ENCODE peak calls at places on chromosomes 1 and 21, in eight cellular contexts. One of them, this sample, is unnamed. For H3K4me1, the result is how much of the 10 kb centered on the place peaks cover.

GRCh38 chr1:88877382-88877825 is 14.0 kb downstream of the GTF2B start:
- DNase-seq in GM23338: peak
- DNase-seq in CD8-positive, alpha-beta memory T cell: no peak
- DNase-seq in pancreas: no peak
- DNase-seq in esophagus muscularis mucosa: no peak
- DNase-seq in aorta: no peak
- DNase-seq in tibial artery: no peak
- DNase-seq in stomach: no peak
- DNase-seq in this sample: no peak

GRCh38 chr1:27664291-27664690 is 7.7 kb downstream of the IFI6 start:
- DNase-seq in GM23338: peak
- DNase-seq in CD8-positive, alpha-beta memory T cell: no peak
- DNase-seq in pancreas: no peak
- DNase-seq in esophagus muscularis mucosa: no peak
- DNase-seq in aorta: no peak
- DNase-seq in tibial artery: no peak
- DNase-seq in stomach: no peak
- DNase-seq in this sample: no peak

GRCh38 chr1:81801032-81801833 is 499 bp downstream of the ADGRL2 start:
- DNase-seq in GM23338: peak
- DNase-seq in CD8-positive, alpha-beta memory T cell: no peak
- DNase-seq in pancreas: peak
- DNase-seq in esophagus muscularis mucosa: peak
- DNase-seq in aorta: peak
- DNase-seq in tibial artery: peak
- DNase-seq in stomach: peak
- DNase-seq in this sample: no peak

GRCh38 chr1:31064685-31065309 is 720 bp downstream of the PUM1 start:
- DNase-seq in GM23338: no peak
- DNase-seq in CD8-positive, alpha-beta memory T cell: peak
- DNase-seq in pancreas: no peak
- DNase-seq in esophagus muscularis mucosa: no peak
- DNase-seq in aorta: peak
- DNase-seq in tibial artery: peak
- DNase-seq in stomach: no peak
- DNase-seq in this sample: no peak

GRCh38 chr1:180643693-180644092 is 11.9 kb downstream of the XPR1 start:
- DNase-seq in GM23338: no peak
- DNase-seq in CD8-positive, alpha-beta memory T cell: no peak
- DNase-seq in pancreas: no peak
- DNase-seq in esophagus muscularis mucosa: no peak
- DNase-seq in aorta: no peak
- DNase-seq in tibial artery: no peak
- DNase-seq in stomach: no peak
- DNase-seq in this sample: no peak

GRCh38 chr1:9439074-9439761 is 100.0 kb upstream of the SLC25A33 start:
- DNase-seq in GM23338: no peak
- DNase-seq in CD8-positive, alpha-beta memory T cell: no peak
- DNase-seq in pancreas: no peak
- DNase-seq in esophagus muscularis mucosa: no peak
- DNase-seq in aorta: no peak
- DNase-seq in tibial artery: peak
- DNase-seq in stomach: peak
- DNase-seq in this sample: no peak

GRCh38 chr1:176638713-176639112 is 175.7 kb downstream of the PAPPA2 start:
- DNase-seq in GM23338: no peak
- DNase-seq in CD8-positive, alpha-beta memory T cell: no peak
- DNase-seq in pancreas: no peak
- DNase-seq in esophagus muscularis mucosa: no peak
- DNase-seq in aorta: no peak
- DNase-seq in tibial artery: no peak
- DNase-seq in stomach: no peak
- DNase-seq in this sample: no peak

GRCh38 chr1:247118946-247119446 is 14.8 kb upstream of the ZNF669 start:
- DNase-seq in GM23338: peak
- DNase-seq in CD8-positive, alpha-beta memory T cell: no peak
- DNase-seq in pancreas: no peak
- DNase-seq in esophagus muscularis mucosa: no peak
- DNase-seq in aorta: no peak
- DNase-seq in tibial artery: no peak
- DNase-seq in stomach: no peak
- DNase-seq in this sample: no peak

GRCh38 chr1:214332950-214333798 is 52.2 kb downstream of the SMYD2 start:
- DNase-seq in GM23338: peak
- DNase-seq in CD8-positive, alpha-beta memory T cell: no peak
- DNase-seq in pancreas: peak
- DNase-seq in esophagus muscularis mucosa: no peak
- DNase-seq in aorta: no peak
- DNase-seq in tibial artery: peak
- DNase-seq in stomach: peak
- DNase-seq in this sample: no peak

GRCh38 chr1:37036667-37037053 is 2.3 kb upstream of the GRIK3 start:
- DNase-seq in GM23338: peak
- DNase-seq in CD8-positive, alpha-beta memory T cell: no peak
- DNase-seq in pancreas: no peak
- DNase-seq in esophagus muscularis mucosa: no peak
- DNase-seq in aorta: no peak
- DNase-seq in tibial artery: no peak
- DNase-seq in stomach: no peak
- DNase-seq in this sample: no peak

GRCh38 chr1:54016343-54017282 is 1.4 kb downstream of the LDLRAD1 start:
- DNase-seq in GM23338: peak
- DNase-seq in CD8-positive, alpha-beta memory T cell: no peak
- DNase-seq in pancreas: no peak
- DNase-seq in esophagus muscularis mucosa: peak
- DNase-seq in aorta: peak
- DNase-seq in tibial artery: no peak
- DNase-seq in stomach: peak
- DNase-seq in this sample: no peak

GRCh38 chr1:160993544-160993943 is 27.4 kb downstream of the F11R start:
- DNase-seq in GM23338: no peak
- DNase-seq in CD8-positive, alpha-beta memory T cell: no peak
- DNase-seq in pancreas: no peak
- DNase-seq in esophagus muscularis mucosa: no peak
- DNase-seq in aorta: no peak
- DNase-seq in tibial artery: no peak
- DNase-seq in stomach: no peak
- DNase-seq in this sample: no peak

GRCh38 chr1:103461171-103462105 is 64.1 kb upstream of the RNPC3 start:
- DNase-seq in GM23338: peak
- DNase-seq in CD8-positive, alpha-beta memory T cell: no peak
- DNase-seq in pancreas: no peak
- DNase-seq in esophagus muscularis mucosa: no peak
- DNase-seq in aorta: no peak
- DNase-seq in tibial artery: no peak
- DNase-seq in stomach: no peak
- DNase-seq in this sample: no peak

GRCh38 chr1:180632326-180633088 is 685 bp downstream of the XPR1 start:
- DNase-seq in GM23338: peak
- DNase-seq in CD8-positive, alpha-beta memory T cell: peak
- DNase-seq in pancreas: peak
- DNase-seq in esophagus muscularis mucosa: peak
- DNase-seq in aorta: peak
- DNase-seq in tibial artery: no peak
- DNase-seq in stomach: peak
- DNase-seq in this sample: peak

GRCh38 chr21:34545079-34545884 is 33.3 kb upstream of the KCNE1 start:
- DNase-seq in GM23338: peak
- DNase-seq in CD8-positive, alpha-beta memory T cell: no peak
- DNase-seq in pancreas: no peak
- DNase-seq in esophagus muscularis mucosa: no peak
- DNase-seq in aorta: no peak
- DNase-seq in tibial artery: no peak
- DNase-seq in stomach: no peak
- DNase-seq in this sample: no peak

GRCh38 chr1:57678138-57678537 is 254.3 kb upstream of the DAB1 start:
- DNase-seq in GM23338: peak
- DNase-seq in CD8-positive, alpha-beta memory T cell: no peak
- DNase-seq in pancreas: no peak
- DNase-seq in esophagus muscularis mucosa: no peak
- DNase-seq in aorta: no peak
- DNase-seq in tibial artery: no peak
- DNase-seq in stomach: no peak
- DNase-seq in this sample: no peak

GRCh38 chr1:46487818-46488218 is 1.8 kb upstream of the DMBX1 start:
- DNase-seq in GM23338: peak
- DNase-seq in CD8-positive, alpha-beta memory T cell: no peak
- DNase-seq in pancreas: no peak
- DNase-seq in esophagus muscularis mucosa: no peak
- DNase-seq in aorta: no peak
- DNase-seq in tibial artery: no peak
- DNase-seq in stomach: no peak
- DNase-seq in this sample: no peak

GRCh38 chr1:18941221-18942141 is 15.0 kb downstream of the IFFO2 start:
- DNase-seq in GM23338: peak
- DNase-seq in CD8-positive, alpha-beta memory T cell: no peak
- DNase-seq in pancreas: no peak
- DNase-seq in esophagus muscularis mucosa: no peak
- DNase-seq in aorta: no peak
- DNase-seq in tibial artery: no peak
- DNase-seq in stomach: no peak
- DNase-seq in this sample: no peak

GRCh38 chr1:162153374-162153773 is 83.9 kb downstream of the NOS1AP start:
- DNase-seq in GM23338: no peak
- DNase-seq in CD8-positive, alpha-beta memory T cell: no peak
- DNase-seq in pancreas: no peak
- DNase-seq in esophagus muscularis mucosa: no peak
- DNase-seq in aorta: no peak
- DNase-seq in tibial artery: no peak
- DNase-seq in stomach: no peak
- DNase-seq in this sample: no peak

GRCh38 chr1:93587354-93587753 is 94.3 kb downstream of the BCAR3 start:
- DNase-seq in GM23338: no peak
- DNase-seq in CD8-positive, alpha-beta memory T cell: no peak
- DNase-seq in pancreas: no peak
- DNase-seq in esophagus muscularis mucosa: no peak
- DNase-seq in aorta: no peak
- DNase-seq in tibial artery: no peak
- DNase-seq in stomach: no peak
- DNase-seq in this sample: no peak

GRCh38 chr1:93588206-93588605 is 93.4 kb downstream of the BCAR3 start:
- DNase-seq in GM23338: no peak
- DNase-seq in CD8-positive, alpha-beta memory T cell: no peak
- DNase-seq in pancreas: no peak
- DNase-seq in esophagus muscularis mucosa: no peak
- DNase-seq in aorta: no peak
- DNase-seq in tibial artery: no peak
- DNase-seq in stomach: no peak
- DNase-seq in this sample: no peak

GRCh38 chr1:93585059-93585966 is 96.3 kb downstream of the BCAR3 start:
- DNase-seq in GM23338: no peak
- DNase-seq in CD8-positive, alpha-beta memory T cell: no peak
- DNase-seq in pancreas: peak
- DNase-seq in esophagus muscularis mucosa: no peak
- DNase-seq in aorta: peak
- DNase-seq in tibial artery: no peak
- DNase-seq in stomach: peak
- DNase-seq in this sample: no peak

GRCh38 chr1:93581917-93582850 is 99.5 kb downstream of the BCAR3 start:
- DNase-seq in GM23338: no peak
- DNase-seq in CD8-positive, alpha-beta memory T cell: no peak
- DNase-seq in pancreas: no peak
- DNase-seq in esophagus muscularis mucosa: no peak
- DNase-seq in aorta: no peak
- DNase-seq in tibial artery: no peak
- DNase-seq in stomach: no peak
- DNase-seq in this sample: no peak

DNA sequence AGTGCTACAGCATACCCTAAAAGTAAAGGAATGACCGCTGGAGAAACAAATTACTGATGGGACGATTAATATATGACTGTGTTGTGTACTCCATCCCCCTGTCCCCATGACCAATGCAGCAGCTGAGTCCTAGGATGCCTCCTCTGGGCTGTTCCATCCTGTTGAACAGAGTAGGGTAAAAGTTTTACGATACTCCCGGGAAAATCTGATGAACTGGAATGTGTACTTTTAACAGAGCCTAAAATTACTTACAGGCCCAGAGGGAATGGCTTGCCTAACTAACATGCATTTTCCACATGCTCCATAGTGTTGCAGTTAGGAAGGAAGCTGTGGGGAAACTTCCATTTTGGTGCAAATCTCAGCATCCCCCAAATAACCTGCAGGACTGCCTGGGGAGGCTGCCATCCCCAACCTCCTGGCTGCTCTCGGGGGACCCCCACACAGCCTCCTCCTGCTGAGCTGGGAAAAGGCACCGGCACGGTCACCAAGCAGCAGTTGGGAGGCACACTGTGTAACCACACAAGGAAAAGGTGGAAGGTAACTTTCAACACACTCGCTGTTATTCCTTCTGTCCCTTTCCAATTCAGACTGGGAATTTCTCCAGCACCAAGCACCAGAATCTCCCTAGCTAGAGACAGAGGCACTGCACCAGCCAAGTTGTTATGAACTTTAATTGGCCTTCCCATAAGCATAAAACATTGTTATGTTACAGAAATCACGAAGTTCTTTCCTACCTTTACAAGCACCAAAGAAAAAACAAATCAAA is 97.2 kb downstream of the BCAR3 start:
- DNase-seq in GM23338: no peak
- DNase-seq in CD8-positive, alpha-beta memory T cell: no peak
- DNase-seq in pancreas: no peak
- DNase-seq in esophagus muscularis mucosa: no peak
- DNase-seq in aorta: no peak
- DNase-seq in tibial artery: no peak
- DNase-seq in stomach: no peak
- DNase-seq in this sample: no peak
- H3K4me1 ChIP-seq in GM23338: under half
- H3K4me1 ChIP-seq in CD8-positive, alpha-beta memory T cell: under half
- H3K4me1 ChIP-seq in pancreas: under half
- H3K4me1 ChIP-seq in esophagus muscularis mucosa: under half
- H3K4me1 ChIP-seq in aorta: under half
- H3K4me1 ChIP-seq in tibial artery: half or more
- H3K4me1 ChIP-seq in stomach: under half
- H3K4me1 ChIP-seq in this sample: under half

GRCh38 chr1:182604128-182604834 is at the start of gene RGS16:
- DNase-seq in GM23338: peak
- DNase-seq in CD8-positive, alpha-beta memory T cell: peak
- DNase-seq in pancreas: peak
- DNase-seq in esophagus muscularis mucosa: peak
- DNase-seq in aorta: peak
- DNase-seq in tibial artery: peak
- DNase-seq in stomach: peak
- DNase-seq in this sample: peak
- H3K4me1 ChIP-seq in GM23338: under half
- H3K4me1 ChIP-seq in CD8-positive, alpha-beta memory T cell: under half
- H3K4me1 ChIP-seq in pancreas: under half
- H3K4me1 ChIP-seq in esophagus muscularis mucosa: under half
- H3K4me1 ChIP-seq in aorta: under half
- H3K4me1 ChIP-seq in tibial artery: under half
- H3K4me1 ChIP-seq in stomach: under half
- H3K4me1 ChIP-seq in this sample: under half

GRCh38 chr1:90104941-90105593 is 110.2 kb downstream of the ZNF326 start:
- DNase-seq in GM23338: peak
- DNase-seq in CD8-positive, alpha-beta memory T cell: no peak
- DNase-seq in pancreas: no peak
- DNase-seq in esophagus muscularis mucosa: no peak
- DNase-seq in aorta: no peak
- DNase-seq in tibial artery: no peak
- DNase-seq in stomach: no peak
- DNase-seq in this sample: no peak
- H3K4me1 ChIP-seq in GM23338: under half
- H3K4me1 ChIP-seq in CD8-positive, alpha-beta memory T cell: under half
- H3K4me1 ChIP-seq in pancreas: under half
- H3K4me1 ChIP-seq in esophagus muscularis mucosa: under half
- H3K4me1 ChIP-seq in aorta: under half
- H3K4me1 ChIP-seq in tibial artery: under half
- H3K4me1 ChIP-seq in stomach: under half
- H3K4me1 ChIP-seq in this sample: under half

GRCh38 chr1:226404063-226404903 is 3.6 kb downstream of the PARP1 start:
- DNase-seq in GM23338: no peak
- DNase-seq in CD8-positive, alpha-beta memory T cell: no peak
- DNase-seq in pancreas: no peak
- DNase-seq in esophagus muscularis mucosa: no peak
- DNase-seq in aorta: no peak
- DNase-seq in tibial artery: no peak
- DNase-seq in stomach: no peak
- DNase-seq in this sample: no peak
- H3K4me1 ChIP-seq in GM23338: under half
- H3K4me1 ChIP-seq in CD8-positive, alpha-beta memory T cell: under half
- H3K4me1 ChIP-seq in pancreas: under half
- H3K4me1 ChIP-seq in esophagus muscularis mucosa: half or more
- H3K4me1 ChIP-seq in aorta: under half
- H3K4me1 ChIP-seq in tibial artery: under half
- H3K4me1 ChIP-seq in stomach: under half
- H3K4me1 ChIP-seq in this sample: under half